ENCODE peak calls at places on chromosomes 11 and 22, in four cellular contexts. K is mesothelial cell of epicardium, M is RWPE1, Z is NCI-H748 treated with DMSO at 0.1 percent for 48 hours. V is an unnamed sample.

GRCh38 chr11:34044664-34045485 is 6.7 kb upstream of the CAPRIN1 start:
- DNase-seq in K (no peak), M (peak; percentile 74), Z (no peak), V (no peak)

GRCh38 chr11:76048763-76049162 is 157.5 kb downstream of the WNT11 start:
- DNase-seq in K (no peak), M (no peak), Z (peak; percentile 91), V (no peak)

GRCh38 chr22:20137671-20138416 is 6.2 kb downstream of the ZDHHC8 start:
- DNase-seq in K (no peak), M (no peak), Z (no peak), V (peak; percentile 86)

GRCh38 chr22:36405671-36406070 is 17.9 kb upstream of the MYH9 start:
- DNase-seq in K (no peak), M (no peak), Z (no peak), V (peak; percentile 87)

GRCh38 chr22:32444068-32444467 is 20.2 kb downstream of the BPIFC start:
- DNase-seq in K (no peak), M (peak; percentile 25), Z (no peak), V (no peak)

GRCh38 chr11:132601863-132602262 is 930.4 kb downstream of the OPCML start:
- DNase-seq in K (no peak), M (no peak), Z (no peak), V (no peak)

GRCh38 chr22:41752011-41752975 is 48.2 kb upstream of the CCDC134 start:
- DNase-seq in K (no peak), M (no peak), Z (no peak), V (no peak)

GRCh38 chr11:126949066-126949945 is 51.3 kb downstream of the KIRREL3 start:
- DNase-seq in K (no peak), M (no peak), Z (no peak), V (no peak)

GRCh38 chr22:46055176-46055850 is 78.4 kb upstream of the WNT7B start:
- DNase-seq in K (no peak), M (no peak), Z (no peak), V (no peak)

GRCh38 chr11:111253630-111254029 is 8.1 kb downstream of the POU2AF2 start:
- DNase-seq in K (no peak), M (no peak), Z (no peak), V (no peak)

GRCh38 chr22:35802885-35803284 is 85.2 kb downstream of the APOL5 start:
- DNase-seq in K (no peak), M (no peak), Z (no peak), V (no peak)

GRCh38 chr11:44680982-44681597 is 45.7 kb upstream of the TSPAN18 start:
- DNase-seq in K (no peak), M (peak; percentile 63), Z (no peak), V (no peak)

GRCh38 chr11:107563702-107564101 is 1.8 kb downstream of the ALKBH8 start:
- DNase-seq in K (no peak), M (peak; percentile 29), Z (peak; percentile 11), V (no peak)